ENCODE peak calls at places on chromosome 5, in nine cellular contexts. Z is effector memory CD4-positive, alpha-beta T cell; U is HuH-7.5; S is testis; D is stimulated activated CD4-positive, alpha-beta T cell treated with anti-CD3 and anti-CD28 coated beads, Interleukin-15, amount 100 ng/mL, for 24 hours; K is AG08395; B is bronchial epithelial cell; M is effector CD4-positive, alpha-beta T cell; R is CD8-positive, alpha-beta T cell. A is an unnamed sample.

GRCh38 chr5:159921721-159922120 is 5.4 kb downstream of the ADRA1B start:
- DNase-seq in Z (no peak), U (no peak), S (no peak), D (no peak), K (no peak), B (no peak), M (no peak), R (no peak), A (no peak)

GRCh38 chr5:140357731-140358093 is 2.3 kb upstream of the SLC4A9 start:
- DNase-seq in Z (peak), U (peak), S (peak), D (peak), K (peak), B (peak), M (peak), R (peak), A (peak)

GRCh38 chr5:91361055-91361701 is 21.9 kb downstream of the ARRDC3 start:
- DNase-seq in Z (no peak), U (no peak), S (no peak), D (no peak), K (no peak), B (no peak), M (no peak), R (no peak), A (no peak)

GRCh38 chr5:111337133-111337532 is 112.9 kb downstream of the CAMK4 start:
- DNase-seq in Z (no peak), U (no peak), S (no peak), D (no peak), K (no peak), B (peak), M (no peak), R (no peak), A (no peak)

GRCh38 chr5:10391130-10391529 is 37.6 kb downstream of the MARCHF6 start:
- DNase-seq in Z (no peak), U (no peak), S (no peak), D (no peak), K (no peak), B (no peak), M (no peak), R (no peak), A (no peak)

GRCh38 chr5:76544268-76544926 is 78.8 kb downstream of the F2RL2 start:
- DNase-seq in Z (peak), U (no peak), S (peak), D (peak), K (no peak), B (peak), M (peak), R (peak), A (peak)

GRCh38 chr5:163838738-163839137 is 333.3 kb downstream of the MAT2B start:
- DNase-seq in Z (no peak), U (no peak), S (no peak), D (no peak), K (no peak), B (no peak), M (no peak), R (no peak), A (no peak)

GRCh38 chr5:43044181-43044914 is 4.2 kb upstream of the ANXA2R start:
- DNase-seq in Z (no peak), U (no peak), S (no peak), D (no peak), K (peak), B (no peak), M (no peak), R (no peak), A (no peak)

GRCh38 chr5:42614509-42614908 is 142.1 kb upstream of the CCDC152 start:
- DNase-seq in Z (no peak), U (no peak), S (no peak), D (no peak), K (peak), B (peak), M (no peak), R (no peak), A (no peak)

GRCh38 chr5:54895816-54896341 is 89.5 kb downstream of the ESM1 start:
- DNase-seq in Z (no peak), U (no peak), S (peak), D (no peak), K (peak), B (peak), M (no peak), R (no peak), A (no peak)

GRCh38 chr5:100780376-100780870 is 122.7 kb downstream of the ST8SIA4 start:
- DNase-seq in Z (no peak), U (no peak), S (no peak), D (no peak), K (no peak), B (no peak), M (no peak), R (no peak), A (peak)

GRCh38 chr5:146009020-146009419 is 72.6 kb downstream of the SH3RF2 start:
- DNase-seq in Z (no peak), U (no peak), S (no peak), D (no peak), K (no peak), B (no peak), M (no peak), R (no peak), A (no peak)

GRCh38 chr5:8953016-8953415 is 592.9 kb downstream of the SEMA5A start:
- DNase-seq in Z (no peak), U (no peak), S (no peak), D (no peak), K (no peak), B (no peak), M (no peak), R (no peak), A (peak)

GRCh38 chr5:155082401-155082800 is 68.8 kb downstream of the KIF4B start:
- DNase-seq in Z (no peak), U (no peak), S (no peak), D (no peak), K (peak), B (peak), M (no peak), R (no peak), A (no peak)

GRCh38 chr5:110852053-110852452 is 113.2 kb downstream of the SLC25A46 start:
- DNase-seq in Z (no peak), U (no peak), S (no peak), D (no peak), K (no peak), B (peak), M (no peak), R (no peak), A (no peak)

GRCh38 chr5:75734913-75735789 is 17.9 kb upstream of the POC5 start:
- DNase-seq in Z (no peak), U (peak), S (peak), D (peak), K (peak), B (peak), M (no peak), R (no peak), A (peak)

GRCh38 chr5:102625940-102626339 is 127.1 kb upstream of the SLCO6A1 start:
- DNase-seq in Z (no peak), U (no peak), S (no peak), D (no peak), K (no peak), B (no peak), M (no peak), R (no peak), A (no peak)

GRCh38 chr5:64773533-64773932 is 4.8 kb downstream of the CWC27 start:
- DNase-seq in Z (no peak), U (no peak), S (no peak), D (no peak), K (no peak), B (no peak), M (no peak), R (no peak), A (peak)

GRCh38 chr5:172149073-172149472 is 39.0 kb downstream of the STK10 start:
- DNase-seq in Z (no peak), U (no peak), S (no peak), D (no peak), K (peak), B (no peak), M (no peak), R (no peak), A (no peak)

GRCh38 chr5:155101697-155102096 is 88.1 kb downstream of the KIF4B start:
- DNase-seq in Z (no peak), U (no peak), S (no peak), D (no peak), K (no peak), B (no peak), M (no peak), R (no peak), A (no peak)

GRCh38 chr5:158423623-158424200 is 564.8 kb upstream of the CLINT1 start:
- DNase-seq in Z (no peak), U (no peak), S (no peak), D (no peak), K (no peak), B (no peak), M (no peak), R (no peak), A (no peak)

GRCh38 chr5:124963236-124963929 is 216.9 kb upstream of the ZNF608 start:
- DNase-seq in Z (no peak), U (peak), S (no peak), D (no peak), K (peak), B (peak), M (no peak), R (no peak), A (no peak)

GRCh38 chr5:97375959-97376358 is 192.9 kb upstream of the RIOK2 start:
- DNase-seq in Z (no peak), U (no peak), S (no peak), D (no peak), K (no peak), B (no peak), M (no peak), R (no peak), A (no peak)

GRCh38 chr5:109873687-109874086 is 184.0 kb downstream of the MAN2A1 start:
- DNase-seq in Z (no peak), U (no peak), S (no peak), D (no peak), K (no peak), B (no peak), M (no peak), R (no peak), A (no peak)

GRCh38 chr5:177325868-177326381 is 14.2 kb upstream of the MXD3 start:
- DNase-seq in Z (no peak), U (no peak), S (no peak), D (no peak), K (no peak), B (no peak), M (no peak), R (no peak), A (no peak)

GRCh38 chr5:83972236-83972635 is 251.6 kb upstream of the HAPLN1 start:
- DNase-seq in Z (no peak), U (no peak), S (no peak), D (no peak), K (no peak), B (peak), M (no peak), R (no peak), A (no peak)

GRCh38 chr5:58466939-58467338 is 7.1 kb upstream of the PLK2 start:
- DNase-seq in Z (no peak), U (no peak), S (no peak), D (peak), K (peak), B (peak), M (no peak), R (no peak), A (peak)

A was measured in GM20000.